ENCODE peak calls at places on chromosomes 13 and 19, in four cellular contexts. J is adrenal gland, X is right lobe of liver, H is IMR-90. F is an unnamed sample.

GRCh38 chr13:89382986-89383385 is 1711.8 kb downstream of the SLITRK5 start:
- DNase-seq in J (no peak), X (no peak), H (no peak), F (no peak)

GRCh38 chr13:43487885-43488284 is 298.9 kb downstream of the ENOX1 start:
- DNase-seq in J (no peak), X (no peak), H (no peak), F (no peak)

GRCh38 chr13:48096670-48097069 is 1.8 kb upstream of the MED4 start:
- DNase-seq in J (no peak), X (no peak), H (no peak), F (no peak)

GRCh38 chr13:93328943-93329342 is 102.3 kb downstream of the GPC6 start:
- DNase-seq in J (no peak), X (no peak), H (peak), F (no peak)

GRCh38 chr13:100388923-100389322 is 199.7 kb downstream of the GGACT start:
- DNase-seq in J (no peak), X (no peak), H (no peak), F (no peak)

GRCh38 chr19:51296331-51297093 is 14.9 kb upstream of the IGLON5 start:
- DNase-seq in J (no peak), X (no peak), H (no peak), F (no peak)

GRCh38 chr19:58361900-58362271 is 665 bp downstream of the ZNF497 start:
- DNase-seq in J (peak), X (no peak), H (peak), F (no peak)

GRCh38 chr19:14061751-14062557 is at the start of gene PALM3:
- DNase-seq in J (no peak), X (peak), H (no peak), F (no peak)

GRCh38 chr13:106151056-106151699 is 384.3 kb downstream of the EFNB2 start:
- DNase-seq in J (no peak), X (no peak), H (peak), F (no peak)

GRCh38 chr13:76976488-76976887 is 15.4 kb upstream of the CLN5 start:
- DNase-seq in J (no peak), X (no peak), H (no peak), F (no peak)

GRCh38 chr19:8396563-8397203 is 6.5 kb downstream of the RAB11B start:
- DNase-seq in J (peak), X (peak), H (peak), F (peak)

GRCh38 chr13:114097893-114098688 is 34.3 kb downstream of the RASA3 start:
- DNase-seq in J (no peak), X (peak), H (no peak), F (peak)

GRCh38 chr19:16190198-16190597 is 5.0 kb downstream of the FAM32A start:
- DNase-seq in J (no peak), X (no peak), H (no peak), F (peak)

GRCh38 chr13:111907341-111907880 is 159.5 kb upstream of the SOX1 start:
- DNase-seq in J (peak), X (no peak), H (no peak), F (no peak)

GRCh38 chr13:112444416-112445399 is 68.6 kb downstream of the SPACA7 start:
- DNase-seq in J (no peak), X (peak), H (no peak), F (peak)

GRCh38 chr19:50796128-50796633 is 6.0 kb downstream of the ACP4 start:
- DNase-seq in J (no peak), X (no peak), H (no peak), F (no peak)

GRCh38 chr19:58553799-58554493 is 959 bp downstream of the CHMP2A start:
- DNase-seq in J (peak), X (no peak), H (no peak), F (no peak)

GRCh38 chr13:40315416-40316064 is 350.9 kb downstream of the FOXO1 start:
- DNase-seq in J (peak), X (no peak), H (no peak), F (no peak)

GRCh38 chr13:95341441-95341840 is 40.2 kb upstream of the ABCC4 start:
- DNase-seq in J (no peak), X (no peak), H (no peak), F (no peak)

GRCh38 chr19:373391-374182 is 29.0 kb upstream of the MIER2 start:
- DNase-seq in J (no peak), X (no peak), H (no peak), F (no peak)

GRCh38 chr19:57642396-57643046 is 9.6 kb downstream of the ZNF211 start:
- DNase-seq in J (no peak), X (no peak), H (no peak), F (no peak)

GRCh38 chr13:33285420-33286124 is at the start of gene STARD13:
- DNase-seq in J (peak), X (peak), H (peak), F (peak)

GRCh38 chr19:44658069-44658727 is 13.1 kb upstream of the CEACAM19 start:
- DNase-seq in J (no peak), X (no peak), H (no peak), F (no peak)

GRCh38 chr19:917323-918151 is at the start of gene KISS1R:
- DNase-seq in J (no peak), X (no peak), H (peak), F (no peak)

GRCh38 chr13:99605417-99606321 is 104.4 kb downstream of the TM9SF2 start:
- DNase-seq in J (peak), X (peak), H (no peak), F (peak)

GRCh38 chr13:111253334-111253872 is 67.0 kb upstream of the TEX29 start:
- DNase-seq in J (no peak), X (no peak), H (peak), F (no peak)

GRCh38 chr13:27183561-27184147 is 12.0 kb upstream of the USP12 start:
- DNase-seq in J (no peak), X (peak), H (peak), F (no peak)

GRCh38 chr19:49767967-49768581 is 1.3 kb downstream of the AP2A1 start:
- DNase-seq in J (no peak), X (no peak), H (no peak), F (no peak)

GRCh38 chr13:105240356-105240755 is 1295.1 kb downstream of the EFNB2 start:
- DNase-seq in J (no peak), X (no peak), H (no peak), F (no peak)

GRCh38 chr13:30739646-30740642 is 4.6 kb downstream of the ALOX5AP start:
- DNase-seq in J (no peak), X (no peak), H (peak), F (no peak)

GRCh38 chr13:99307247-99307646 is at the start of gene GPR183:
- DNase-seq in J (no peak), X (no peak), H (peak), F (no peak)

GRCh38 chr13:84192125-84192524 is 309.9 kb upstream of the SLITRK1 start:
- DNase-seq in J (no peak), X (no peak), H (peak), F (no peak)

GRCh38 chr19:32626969-32627368 is 46.0 kb downstream of the PDCD5 start:
- DNase-seq in J (no peak), X (no peak), H (no peak), F (no peak)

GRCh38 chr13:98792321-98792720 is 39.8 kb upstream of the SLC15A1 start:
- DNase-seq in J (no peak), X (no peak), H (no peak), F (no peak)

GRCh38 chr19:51901860-51902259 is 3.0 kb downstream of the ZNF649 start:
- DNase-seq in J (no peak), X (no peak), H (no peak), F (no peak)

GRCh38 chr13:25683056-25683455 is 311.3 kb downstream of the ATP8A2 start:
- DNase-seq in J (no peak), X (no peak), H (no peak), F (no peak)

GRCh38 chr19:49427855-49428546 is 2.8 kb downstream of the GFY start:
- DNase-seq in J (no peak), X (no peak), H (no peak), F (no peak)

GRCh38 chr19:38281820-38282566 is 17.6 kb downstream of the SPINT2 start:
- DNase-seq in J (no peak), X (no peak), H (no peak), F (no peak)

DNA sequence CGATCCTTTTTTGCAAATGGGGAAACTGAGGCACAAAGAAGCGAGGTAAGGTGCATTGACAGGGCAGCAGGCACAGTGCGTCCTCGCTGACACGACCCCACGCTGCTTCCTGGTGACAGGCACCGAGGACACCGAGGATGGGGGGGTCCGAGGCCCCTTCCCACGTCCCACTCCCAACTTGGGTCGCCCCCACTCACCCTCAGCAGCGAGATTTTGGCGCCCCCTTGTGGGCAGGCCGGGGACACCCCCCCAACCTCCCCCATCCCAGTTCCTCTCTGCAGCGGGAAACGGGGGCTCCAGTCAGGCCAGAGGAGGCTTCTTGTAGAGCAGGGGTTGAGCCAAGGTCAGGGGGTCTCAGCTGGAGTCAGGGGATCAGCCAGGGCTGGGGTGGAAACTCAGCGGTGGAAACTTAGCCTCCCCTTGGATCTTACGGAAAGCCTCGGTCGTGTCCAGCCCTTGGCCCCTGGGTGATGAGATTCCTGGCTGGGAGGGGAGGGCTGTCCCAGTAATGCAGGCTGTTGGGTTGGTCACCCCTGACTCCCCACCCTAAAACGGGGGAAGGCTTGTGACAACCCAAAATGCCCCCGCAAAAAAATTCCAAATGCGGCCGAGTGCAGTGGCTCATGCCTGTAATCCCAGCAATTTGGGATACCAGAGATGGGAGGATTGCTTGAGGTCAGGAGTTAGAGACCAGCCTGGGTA is 8.2 kb downstream of the SMIM24 start:
- DNase-seq in J (no peak), X (no peak), H (no peak), F (no peak)
- H3K27ac ChIP-seq in J (no peak), X (no peak), H (no peak), F (no peak)

DNA sequence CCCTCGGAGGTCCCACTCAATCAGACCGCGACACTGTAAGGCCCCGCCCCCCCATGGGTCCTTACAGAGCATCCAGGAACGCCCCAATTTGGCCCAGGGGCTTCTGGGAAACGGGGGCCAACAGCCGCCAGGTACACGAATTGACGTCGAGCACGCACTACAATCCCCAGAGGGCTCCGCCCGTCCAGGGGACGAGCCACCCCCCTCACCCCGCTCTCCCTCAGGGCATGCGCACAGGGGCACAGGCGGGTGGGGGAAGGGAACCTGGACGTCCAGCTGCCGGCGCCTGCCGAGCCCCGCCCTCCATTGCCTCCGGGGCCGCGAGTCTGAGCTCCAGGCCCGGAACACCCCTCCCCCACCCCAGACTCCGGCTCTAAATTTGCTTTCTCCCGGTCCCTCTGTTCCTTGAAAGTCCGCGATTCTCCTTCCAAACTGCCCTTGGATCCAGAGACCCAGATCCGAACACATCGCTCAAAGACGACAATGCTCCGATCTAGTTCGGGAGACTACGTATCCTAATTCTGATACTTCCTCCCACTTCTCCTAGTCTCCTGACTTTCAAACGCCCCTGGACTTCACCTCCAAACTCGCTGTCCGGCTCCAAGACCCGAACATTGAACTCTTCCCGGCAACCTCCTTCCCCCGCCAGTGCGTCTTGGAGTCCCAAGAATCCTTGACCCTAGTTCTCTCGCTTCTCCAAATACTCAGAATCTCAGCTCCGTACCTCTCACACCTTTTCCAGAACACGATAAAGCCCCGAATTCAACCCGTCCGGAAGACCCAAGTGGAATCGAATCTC is 805 bp downstream of the SERTAD3 start:
- DNase-seq in J (peak), X (peak), H (peak), F (peak)
- TF ChIP-seq POLR2A in J (peak), X (peak), H (peak), F (no peak)

GRCh38 chr13:51826606-51827005 is 18.4 kb downstream of the TMEM272 start:
- DNase-seq in J (no peak), X (no peak), H (no peak), F (peak)

GRCh38 chr13:51823861-51824260 is 19.9 kb upstream of the DHRS12 start:
- DNase-seq in J (no peak), X (no peak), H (no peak), F (no peak)

GRCh38 chr13:51827254-51827653 is 17.7 kb downstream of the TMEM272 start:
- DNase-seq in J (no peak), X (no peak), H (no peak), F (no peak)

GRCh38 chr13:51825165-51825592 is 19.8 kb downstream of the TMEM272 start:
- DNase-seq in J (no peak), X (no peak), H (no peak), F (no peak)

GRCh38 chr13:51825681-51826254 is 19.2 kb downstream of the TMEM272 start:
- DNase-seq in J (no peak), X (no peak), H (no peak), F (no peak)
- H3K27ac ChIP-seq in J (no peak), X (no peak), H (no peak), F (peak)

GRCh38 chr19:41868120-41868988 is 8.3 kb downstream of the RPS19 start:
- DNase-seq in J (no peak), X (no peak), H (no peak), F (no peak)
- TF ChIP-seq POLR2A in J (no peak), X (no peak), H (no peak), F (no peak)

GRCh38 chr13:74148437-74148836 is 14.2 kb upstream of the KLF12 start:
- DNase-seq in J (no peak), X (no peak), H (no peak), F (no peak)
- H3K27ac ChIP-seq in J (no peak), X (no peak), H (no peak), F (no peak)

GRCh38 chr19:47661571-47661970 is 51.7 kb upstream of the EHD2 start:
- DNase-seq in J (no peak), X (no peak), H (no peak), F (no peak)
- TF ChIP-seq POLR2A in J (no peak), X (no peak), H (no peak), F (no peak)

DNA sequence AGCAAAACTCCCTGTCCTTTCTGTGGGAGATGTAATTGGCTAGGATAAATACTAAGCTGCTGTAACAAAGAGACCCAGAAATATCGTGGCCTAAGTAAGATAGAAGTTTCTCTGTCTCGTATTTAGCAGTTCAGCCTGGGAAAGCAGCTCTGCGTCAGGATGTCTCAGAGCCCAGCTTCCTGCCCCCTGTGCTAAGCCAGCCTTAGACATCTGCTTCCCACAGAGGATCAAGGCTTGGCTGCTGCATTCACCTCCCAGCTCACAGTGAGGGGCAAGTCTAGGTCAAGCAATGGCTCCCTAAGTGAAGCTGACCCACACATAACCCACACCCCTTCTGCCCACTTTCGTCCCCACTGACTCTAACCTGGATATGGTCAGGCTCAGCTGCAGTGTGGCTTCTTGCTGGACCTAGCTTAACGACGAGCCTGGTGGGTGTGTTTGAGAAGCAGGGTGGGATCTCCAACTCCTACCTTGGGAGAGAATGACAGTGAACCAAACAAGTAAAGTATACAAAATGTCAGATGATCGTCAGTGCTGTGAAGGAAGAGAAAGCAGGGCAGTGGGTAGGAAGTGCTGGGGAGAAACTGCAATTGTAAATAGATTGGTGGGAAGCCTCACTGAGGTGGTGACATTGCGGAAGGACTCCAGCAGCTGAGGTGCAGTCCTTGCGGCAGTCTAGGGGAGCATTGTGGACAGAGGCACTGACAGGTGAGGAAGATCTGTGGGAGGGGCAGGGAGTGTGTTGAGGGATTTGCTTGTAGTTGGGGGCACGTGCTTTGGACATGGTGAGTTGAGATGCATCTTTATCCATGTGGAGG is 82.9 kb downstream of the TNFRSF19 start:
- DNase-seq in J (no peak), X (no peak), H (peak), F (no peak)
- H3K27ac ChIP-seq in J (no peak), X (no peak), H (peak), F (peak)

GRCh38 chr13:34608326-34608725 is 333.7 kb upstream of the NBEA start:
- DNase-seq in J (no peak), X (no peak), H (no peak), F (no peak)
- TF ChIP-seq POLR2A in J (no peak), X (no peak), H (no peak), F (no peak)

F was measured in heart left ventricle.